ENCODE peak calls at places on chromosomes 4 and X, in ten cellular contexts. One of them, this sample, is unnamed.

GRCh38 chrX:130944230-130944629 is 41.2 kb upstream of the ENOX2 start:
- DNase-seq in anterior cingulate cortex: no peak
- DNase-seq in lung microvascular endothelial cell: no peak
- DNase-seq in T-helper 17 cell: no peak
- DNase-seq in M059J: no peak
- DNase-seq in NCI-H2081: no peak
- DNase-seq in mucosa of gallbladder: no peak
- DNase-seq in AG08396: no peak
- DNase-seq in tibial artery: no peak
- DNase-seq in heart right ventricle: no peak
- DNase-seq in this sample: no peak

GRCh38 chr4:56622176-56622575 is 58.9 kb downstream of the HOPX start:
- DNase-seq in anterior cingulate cortex: no peak
- DNase-seq in lung microvascular endothelial cell: no peak
- DNase-seq in T-helper 17 cell: no peak
- DNase-seq in M059J: peak
- DNase-seq in NCI-H2081: peak
- DNase-seq in mucosa of gallbladder: no peak
- DNase-seq in AG08396: no peak
- DNase-seq in tibial artery: no peak
- DNase-seq in heart right ventricle: no peak
- DNase-seq in this sample: no peak

GRCh38 chrX:105706041-105706440 is 116.3 kb upstream of the NRK start:
- DNase-seq in anterior cingulate cortex: no peak
- DNase-seq in lung microvascular endothelial cell: no peak
- DNase-seq in T-helper 17 cell: no peak
- DNase-seq in M059J: no peak
- DNase-seq in NCI-H2081: no peak
- DNase-seq in mucosa of gallbladder: no peak
- DNase-seq in AG08396: no peak
- DNase-seq in tibial artery: no peak
- DNase-seq in heart right ventricle: no peak
- DNase-seq in this sample: no peak

GRCh38 chrX:39619182-39620009 is 478.4 kb downstream of the BCOR start:
- DNase-seq in anterior cingulate cortex: no peak
- DNase-seq in lung microvascular endothelial cell: peak
- DNase-seq in T-helper 17 cell: no peak
- DNase-seq in M059J: peak
- DNase-seq in NCI-H2081: no peak
- DNase-seq in mucosa of gallbladder: peak
- DNase-seq in AG08396: no peak
- DNase-seq in tibial artery: no peak
- DNase-seq in heart right ventricle: no peak
- DNase-seq in this sample: no peak

GRCh38 chr4:102478186-102478585 is 23.0 kb upstream of the NFKB1 start:
- DNase-seq in anterior cingulate cortex: no peak
- DNase-seq in lung microvascular endothelial cell: no peak
- DNase-seq in T-helper 17 cell: no peak
- DNase-seq in M059J: no peak
- DNase-seq in NCI-H2081: no peak
- DNase-seq in mucosa of gallbladder: no peak
- DNase-seq in AG08396: no peak
- DNase-seq in tibial artery: no peak
- DNase-seq in heart right ventricle: no peak
- DNase-seq in this sample: no peak

GRCh38 chrX:128891554-128891953 is 631.7 kb downstream of the SMARCA1 start:
- DNase-seq in anterior cingulate cortex: no peak
- DNase-seq in lung microvascular endothelial cell: no peak
- DNase-seq in T-helper 17 cell: no peak
- DNase-seq in M059J: no peak
- DNase-seq in NCI-H2081: no peak
- DNase-seq in mucosa of gallbladder: no peak
- DNase-seq in AG08396: no peak
- DNase-seq in tibial artery: no peak
- DNase-seq in heart right ventricle: no peak
- DNase-seq in this sample: no peak

GRCh38 chr4:15894923-15895411 is 43.6 kb downstream of the FGFBP1 start:
- DNase-seq in anterior cingulate cortex: no peak
- DNase-seq in lung microvascular endothelial cell: no peak
- DNase-seq in T-helper 17 cell: no peak
- DNase-seq in M059J: peak
- DNase-seq in NCI-H2081: no peak
- DNase-seq in mucosa of gallbladder: no peak
- DNase-seq in AG08396: no peak
- DNase-seq in tibial artery: no peak
- DNase-seq in heart right ventricle: no peak
- DNase-seq in this sample: no peak

GRCh38 chrX:30665471-30665870 is 12.2 kb downstream of the GK start:
- DNase-seq in anterior cingulate cortex: no peak
- DNase-seq in lung microvascular endothelial cell: no peak
- DNase-seq in T-helper 17 cell: no peak
- DNase-seq in M059J: no peak
- DNase-seq in NCI-H2081: no peak
- DNase-seq in mucosa of gallbladder: no peak
- DNase-seq in AG08396: no peak
- DNase-seq in tibial artery: no peak
- DNase-seq in heart right ventricle: no peak
- DNase-seq in this sample: no peak

GRCh38 chr4:128844931-128845330 is 35.4 kb downstream of the JADE1 start:
- DNase-seq in anterior cingulate cortex: no peak
- DNase-seq in lung microvascular endothelial cell: no peak
- DNase-seq in T-helper 17 cell: no peak
- DNase-seq in M059J: no peak
- DNase-seq in NCI-H2081: no peak
- DNase-seq in mucosa of gallbladder: peak
- DNase-seq in AG08396: no peak
- DNase-seq in tibial artery: peak
- DNase-seq in heart right ventricle: peak
- DNase-seq in this sample: no peak

GRCh38 chrX:53093177-53093655 is 726 bp upstream of the KANTR start:
- DNase-seq in anterior cingulate cortex: no peak
- DNase-seq in lung microvascular endothelial cell: peak
- DNase-seq in T-helper 17 cell: peak
- DNase-seq in M059J: peak
- DNase-seq in NCI-H2081: peak
- DNase-seq in mucosa of gallbladder: peak
- DNase-seq in AG08396: peak
- DNase-seq in tibial artery: peak
- DNase-seq in heart right ventricle: peak
- DNase-seq in this sample: peak

GRCh38 chr4:151356510-151356909 is 31.1 kb upstream of the SH3D19 start:
- DNase-seq in anterior cingulate cortex: no peak
- DNase-seq in lung microvascular endothelial cell: no peak
- DNase-seq in T-helper 17 cell: no peak
- DNase-seq in M059J: peak
- DNase-seq in NCI-H2081: no peak
- DNase-seq in mucosa of gallbladder: no peak
- DNase-seq in AG08396: peak
- DNase-seq in tibial artery: no peak
- DNase-seq in heart right ventricle: no peak
- DNase-seq in this sample: no peak

GRCh38 chrX:112841114-112841819 is 636 bp upstream of the AMOT start:
- DNase-seq in anterior cingulate cortex: peak
- DNase-seq in lung microvascular endothelial cell: peak
- DNase-seq in T-helper 17 cell: peak
- DNase-seq in M059J: peak
- DNase-seq in NCI-H2081: peak
- DNase-seq in mucosa of gallbladder: peak
- DNase-seq in AG08396: peak
- DNase-seq in tibial artery: peak
- DNase-seq in heart right ventricle: peak
- DNase-seq in this sample: peak

GRCh38 chrX:24877854-24878650 is 137.7 kb downstream of the ARX start:
- DNase-seq in anterior cingulate cortex: no peak
- DNase-seq in lung microvascular endothelial cell: no peak
- DNase-seq in T-helper 17 cell: no peak
- DNase-seq in M059J: peak
- DNase-seq in NCI-H2081: peak
- DNase-seq in mucosa of gallbladder: no peak
- DNase-seq in AG08396: peak
- DNase-seq in tibial artery: no peak
- DNase-seq in heart right ventricle: no peak
- DNase-seq in this sample: no peak

GRCh38 chr4:15100994-15101695 is 98.9 kb downstream of the CPEB2 start:
- DNase-seq in anterior cingulate cortex: no peak
- DNase-seq in lung microvascular endothelial cell: no peak
- DNase-seq in T-helper 17 cell: no peak
- DNase-seq in M059J: peak
- DNase-seq in NCI-H2081: no peak
- DNase-seq in mucosa of gallbladder: no peak
- DNase-seq in AG08396: peak
- DNase-seq in tibial artery: no peak
- DNase-seq in heart right ventricle: no peak
- DNase-seq in this sample: no peak

GRCh38 chr4:113289736-113290135 is 240.3 kb downstream of the ANK2 start:
- DNase-seq in anterior cingulate cortex: no peak
- DNase-seq in lung microvascular endothelial cell: peak
- DNase-seq in T-helper 17 cell: no peak
- DNase-seq in M059J: no peak
- DNase-seq in NCI-H2081: no peak
- DNase-seq in mucosa of gallbladder: no peak
- DNase-seq in AG08396: no peak
- DNase-seq in tibial artery: no peak
- DNase-seq in heart right ventricle: no peak
- DNase-seq in this sample: no peak

GRCh38 chrX:106894392-106894909 is 8.7 kb downstream of the RIPPLY1 start:
- DNase-seq in anterior cingulate cortex: no peak
- DNase-seq in lung microvascular endothelial cell: peak
- DNase-seq in T-helper 17 cell: peak
- DNase-seq in M059J: peak
- DNase-seq in NCI-H2081: peak
- DNase-seq in mucosa of gallbladder: peak
- DNase-seq in AG08396: peak
- DNase-seq in tibial artery: peak
- DNase-seq in heart right ventricle: peak
- DNase-seq in this sample: no peak

GRCh38 chr4:56931924-56932323 is 24.2 kb downstream of the REST start:
- DNase-seq in anterior cingulate cortex: no peak
- DNase-seq in lung microvascular endothelial cell: no peak
- DNase-seq in T-helper 17 cell: no peak
- DNase-seq in M059J: no peak
- DNase-seq in NCI-H2081: no peak
- DNase-seq in mucosa of gallbladder: no peak
- DNase-seq in AG08396: no peak
- DNase-seq in tibial artery: no peak
- DNase-seq in heart right ventricle: no peak
- DNase-seq in this sample: no peak

GRCh38 chrX:45842916-45843315 is 642.2 kb upstream of the DIPK2B start:
- DNase-seq in anterior cingulate cortex: no peak
- DNase-seq in lung microvascular endothelial cell: no peak
- DNase-seq in T-helper 17 cell: no peak
- DNase-seq in M059J: peak
- DNase-seq in NCI-H2081: no peak
- DNase-seq in mucosa of gallbladder: no peak
- DNase-seq in AG08396: no peak
- DNase-seq in tibial artery: no peak
- DNase-seq in heart right ventricle: no peak
- DNase-seq in this sample: no peak

GRCh38 chrX:22097295-22097694 is 65.2 kb downstream of the PHEX start:
- DNase-seq in anterior cingulate cortex: no peak
- DNase-seq in lung microvascular endothelial cell: peak
- DNase-seq in T-helper 17 cell: no peak
- DNase-seq in M059J: peak
- DNase-seq in NCI-H2081: no peak
- DNase-seq in mucosa of gallbladder: no peak
- DNase-seq in AG08396: no peak
- DNase-seq in tibial artery: peak
- DNase-seq in heart right ventricle: no peak
- DNase-seq in this sample: no peak

GRCh38 chr4:17030543-17030942 is 132.1 kb upstream of the LDB2 start:
- DNase-seq in anterior cingulate cortex: no peak
- DNase-seq in lung microvascular endothelial cell: no peak
- DNase-seq in T-helper 17 cell: no peak
- DNase-seq in M059J: peak
- DNase-seq in NCI-H2081: no peak
- DNase-seq in mucosa of gallbladder: no peak
- DNase-seq in AG08396: peak
- DNase-seq in tibial artery: no peak
- DNase-seq in heart right ventricle: no peak
- DNase-seq in this sample: no peak

GRCh38 chr4:71777891-71778290 is 6.0 kb downstream of the GC start:
- DNase-seq in anterior cingulate cortex: no peak
- DNase-seq in lung microvascular endothelial cell: no peak
- DNase-seq in T-helper 17 cell: no peak
- DNase-seq in M059J: no peak
- DNase-seq in NCI-H2081: no peak
- DNase-seq in mucosa of gallbladder: no peak
- DNase-seq in AG08396: no peak
- DNase-seq in tibial artery: no peak
- DNase-seq in heart right ventricle: no peak
- DNase-seq in this sample: no peak

This sample was measured in ascending aorta.